ENCODE peak calls at places on chromosomes 6 and 20, in seven cellular contexts. C is hepatocyte, N is GM23338, V is PC-3, M is SK-N-SH, T is neural progenitor cell, O is HCT116. E is an unnamed sample.

GRCh38 chr6:3137057-3137777 is 18.7 kb downstream of the BPHL start:
- DNase-seq in C (no peak), N (no peak), V (no peak), M (no peak), T (no peak), O (no peak), E (no peak)

GRCh38 chr20:53739799-53740785 is 146.5 kb upstream of the ZNF217 start:
- DNase-seq in C (no peak), N (no peak), V (peak), M (no peak), T (no peak), O (no peak), E (peak)

GRCh38 chr20:7113577-7114466 is 346.3 kb downstream of the BMP2 start:
- DNase-seq in C (peak), N (peak), V (peak), M (peak), T (peak), O (no peak), E (peak)

GRCh38 chr6:90227693-90228092 is 69.0 kb downstream of the BACH2 start:
- DNase-seq in C (no peak), N (no peak), V (no peak), M (no peak), T (no peak), O (no peak), E (no peak)

GRCh38 chr20:43363506-43363905 is 94.2 kb upstream of the SRSF6 start:
- DNase-seq in C (peak), N (no peak), V (no peak), M (no peak), T (no peak), O (no peak), E (no peak)

GRCh38 chr6:29696147-29697129 is 15.5 kb upstream of the ZFP57 start:
- DNase-seq in C (peak), N (peak), V (peak), M (no peak), T (peak), O (no peak), E (peak)

GRCh38 chr20:22063753-22064152 is 358.3 kb downstream of the PAX1 start:
- DNase-seq in C (no peak), N (no peak), V (no peak), M (peak), T (no peak), O (no peak), E (no peak)

GRCh38 chr6:34650823-34651222 is 45.7 kb downstream of the ILRUN start:
- DNase-seq in C (no peak), N (no peak), V (no peak), M (no peak), T (no peak), O (no peak), E (no peak)

GRCh38 chr6:31203345-31203979 is 33.0 kb upstream of the POU5F1 start:
- DNase-seq in C (peak), N (no peak), V (peak), M (no peak), T (no peak), O (peak), E (peak)

GRCh38 chr6:14852375-14852774 is 393.5 kb upstream of the JARID2 start:
- DNase-seq in C (no peak), N (no peak), V (no peak), M (no peak), T (no peak), O (no peak), E (no peak)

GRCh38 chr6:26550250-26550993 is 12.3 kb downstream of the HMGN4 start:
- DNase-seq in C (peak), N (peak), V (peak), M (peak), T (peak), O (no peak), E (no peak)

GRCh38 chr20:20393207-20393606 is 25.3 kb downstream of the INSM1 start:
- DNase-seq in C (no peak), N (no peak), V (no peak), M (no peak), T (no peak), O (no peak), E (no peak)

GRCh38 chr20:3716195-3716834 is 3.9 kb upstream of the SIGLEC1 start:
- DNase-seq in C (peak), N (peak), V (peak), M (peak), T (peak), O (peak), E (peak)

GRCh38 chr20:58553166-58553696 is 38.0 kb upstream of the APCDD1L start:
- DNase-seq in C (no peak), N (no peak), V (no peak), M (no peak), T (no peak), O (no peak), E (no peak)

GRCh38 chr6:18213439-18213838 is 50.9 kb downstream of the DEK start:
- DNase-seq in C (no peak), N (no peak), V (no peak), M (no peak), T (no peak), O (no peak), E (no peak)

DNA sequence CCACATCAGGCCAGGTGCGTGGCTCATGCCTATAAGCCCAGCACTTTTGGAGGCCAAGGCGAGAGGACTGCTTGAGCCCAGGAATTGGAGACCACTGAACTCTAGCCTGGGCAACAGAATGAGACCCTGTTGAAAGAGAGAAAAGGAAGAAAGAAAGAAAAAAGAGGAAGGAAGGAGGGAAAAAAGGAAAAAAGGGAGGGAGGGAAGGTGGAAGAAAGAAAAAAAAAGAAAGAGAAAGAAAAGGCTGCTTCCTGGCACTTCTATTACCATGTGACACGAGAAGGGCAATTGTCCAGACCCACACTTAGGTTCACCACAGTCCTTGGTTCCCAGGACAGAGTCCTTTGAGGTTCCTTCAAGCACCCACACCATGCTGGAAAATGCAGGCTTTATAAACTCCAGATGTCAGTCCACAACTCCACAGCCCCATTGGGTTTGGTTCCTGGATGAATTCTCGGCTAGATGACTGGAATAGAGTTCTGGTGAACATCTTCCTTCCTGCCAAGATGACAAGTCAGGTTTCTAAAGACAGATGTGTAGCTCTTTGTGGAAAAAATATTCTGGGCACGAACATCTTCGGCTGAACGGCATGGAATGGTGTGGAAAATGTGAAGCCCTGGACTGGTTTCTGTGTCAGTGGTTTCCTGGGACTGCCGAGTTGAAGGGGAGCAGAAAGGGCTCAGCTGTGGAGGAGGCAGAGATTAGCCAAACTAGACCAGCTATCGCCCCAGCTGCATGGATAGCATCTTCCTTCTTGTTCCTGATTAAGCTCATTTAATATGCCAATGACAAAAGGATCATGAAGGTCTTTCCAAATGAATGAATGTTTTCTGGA is 32.5 kb downstream of the NT5E start:
- DNase-seq in C (no peak), N (no peak), V (no peak), M (no peak), T (no peak), O (no peak), E (no peak)
- H3K4me2 ChIP-seq in C (no peak), N (no peak), V (no peak), M (peak), T (no peak), O (peak), E (no peak)

DNA sequence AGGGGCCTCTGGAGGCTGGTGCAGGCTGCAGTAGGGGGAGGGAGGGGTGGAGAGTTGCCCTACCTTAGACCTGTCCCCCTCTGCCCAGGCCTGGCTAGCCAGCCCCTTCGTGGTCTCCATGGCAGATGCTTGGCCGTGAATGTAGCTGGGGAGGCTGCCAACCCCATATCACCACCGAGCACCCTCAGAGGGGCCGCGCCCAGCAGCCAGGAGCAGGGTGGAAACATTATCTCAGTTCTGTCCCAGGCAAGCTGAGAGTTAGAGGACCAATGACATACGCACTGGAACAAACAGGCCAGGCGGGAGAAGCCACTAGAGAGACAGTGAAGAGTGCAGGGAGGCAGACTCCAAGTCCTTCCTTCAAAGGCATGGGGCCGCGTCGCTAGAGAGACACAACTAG is 66.5 kb downstream of the LRFN2 start:
- DNase-seq in C (no peak), N (no peak), V (no peak), M (peak), T (no peak), O (no peak), E (no peak)
- TF ChIP-seq EZH2phosphoT487 in C (no peak), N (no peak), V (no peak), M (no peak), T (no peak), O (no peak), E (no peak)

GRCh38 chr6:145811741-145812140 is 2.9 kb downstream of the FBXO30 start:
- DNase-seq in C (no peak), N (no peak), V (no peak), M (no peak), T (no peak), O (no peak), E (no peak)

GRCh38 chr6:145808239-145808638 is 6.4 kb downstream of the FBXO30 start:
- DNase-seq in C (no peak), N (no peak), V (no peak), M (no peak), T (no peak), O (no peak), E (no peak)

GRCh38 chr6:145809785-145810184 is 4.8 kb downstream of the FBXO30 start:
- DNase-seq in C (no peak), N (no peak), V (no peak), M (no peak), T (no peak), O (no peak), E (no peak)

GRCh38 chr6:145813285-145814034 is 1.1 kb downstream of the FBXO30 start:
- DNase-seq in C (peak), N (peak), V (peak), M (peak), T (no peak), O (no peak), E (no peak)

DNA sequence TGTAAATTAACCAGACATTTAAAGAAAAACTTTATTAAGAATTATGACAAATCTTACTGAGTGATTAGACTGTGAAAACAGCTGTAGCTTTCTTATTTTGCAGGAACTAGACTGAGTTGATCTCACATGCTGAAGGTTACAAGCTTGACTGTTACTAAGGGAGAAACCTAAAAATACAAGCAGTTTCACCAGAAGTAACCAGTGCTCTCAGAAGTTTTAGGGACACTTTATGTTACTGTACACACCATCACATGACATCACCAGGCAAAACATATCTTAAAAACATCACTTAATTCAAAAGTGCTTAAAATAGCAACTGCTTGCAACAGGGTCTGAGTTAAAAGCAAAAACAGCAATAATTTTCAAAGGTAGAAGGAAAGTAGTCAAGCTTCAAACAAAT is 5.4 kb downstream of the FBXO30 start:
- DNase-seq in C (no peak), N (no peak), V (no peak), M (no peak), T (no peak), O (no peak), E (peak)
- H3K4me2 ChIP-seq in C (no peak), N (no peak), V (no peak), M (no peak), T (no peak), O (no peak), E (peak)

DNA sequence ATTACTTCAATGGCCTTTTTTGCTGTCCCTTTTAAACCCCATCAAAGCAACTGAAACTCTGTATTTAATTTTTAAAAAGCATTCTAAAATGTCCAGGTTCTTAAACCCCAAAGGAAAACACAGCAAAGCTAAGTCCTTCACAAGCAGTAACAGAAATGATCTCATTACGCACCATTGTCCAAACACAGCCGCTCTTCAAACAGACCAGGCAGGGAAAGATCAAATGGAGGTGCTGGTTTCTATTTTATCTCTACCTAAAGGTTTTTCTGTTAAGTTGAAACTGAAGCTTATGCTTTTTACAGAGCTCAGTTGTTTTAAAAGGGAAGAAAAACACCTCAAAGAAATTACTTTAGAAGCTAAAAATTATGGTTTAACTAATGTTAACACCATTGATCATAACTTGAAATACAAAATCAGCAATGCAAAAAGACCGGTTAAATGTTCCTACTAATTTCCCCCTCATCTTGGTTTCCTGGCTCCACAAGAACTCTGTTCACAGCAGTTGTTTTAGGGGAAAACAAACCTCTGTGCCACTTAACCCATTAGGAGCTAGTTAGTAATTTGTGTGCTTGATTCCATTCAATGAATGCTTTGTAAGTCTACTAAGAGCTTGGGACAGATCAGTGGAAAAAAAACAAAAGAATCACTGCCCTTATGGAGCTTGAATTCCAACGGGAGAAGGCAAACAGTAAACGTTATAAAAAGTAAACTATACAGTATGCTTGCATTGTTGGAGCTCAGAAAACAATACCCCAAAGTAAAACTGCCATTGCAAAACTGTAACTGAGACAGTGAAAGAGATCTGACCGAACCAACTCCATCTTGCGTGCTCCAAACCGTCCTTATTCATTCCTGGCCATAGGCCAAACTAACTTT is 87.4 kb downstream of the CD24 start:
- DNase-seq in C (peak), N (peak), V (peak), M (no peak), T (peak), O (no peak), E (no peak)
- TF ChIP-seq EZH2phosphoT487 in C (no peak), N (no peak), V (no peak), M (no peak), T (no peak), O (no peak), E (no peak)

DNA sequence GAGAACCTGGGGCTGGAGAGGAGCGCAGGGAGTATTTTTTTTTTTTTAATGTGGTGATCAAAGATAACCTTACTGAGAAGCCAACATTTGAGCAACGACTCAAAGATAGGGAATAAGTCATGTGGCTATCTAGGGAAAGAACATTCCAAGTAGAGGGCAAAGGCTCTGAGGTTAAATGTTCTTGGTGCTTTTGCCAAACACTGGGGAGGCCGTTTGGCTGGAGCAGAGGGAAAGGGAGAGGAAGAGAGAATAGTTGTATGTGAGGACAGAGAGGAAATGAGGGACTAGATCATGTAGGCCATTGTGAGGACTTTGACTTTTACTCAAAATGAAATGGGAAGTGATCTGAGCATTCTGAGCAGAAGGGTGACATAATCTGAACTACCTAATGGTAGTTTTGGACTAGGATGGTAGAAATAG is 27.8 kb downstream of the ACSS2 start:
- DNase-seq in C (no peak), N (no peak), V (no peak), M (no peak), T (no peak), O (no peak), E (no peak)
- H3K4me2 ChIP-seq in C (no peak), N (no peak), V (no peak), M (no peak), T (no peak), O (no peak), E (no peak)

DNA sequence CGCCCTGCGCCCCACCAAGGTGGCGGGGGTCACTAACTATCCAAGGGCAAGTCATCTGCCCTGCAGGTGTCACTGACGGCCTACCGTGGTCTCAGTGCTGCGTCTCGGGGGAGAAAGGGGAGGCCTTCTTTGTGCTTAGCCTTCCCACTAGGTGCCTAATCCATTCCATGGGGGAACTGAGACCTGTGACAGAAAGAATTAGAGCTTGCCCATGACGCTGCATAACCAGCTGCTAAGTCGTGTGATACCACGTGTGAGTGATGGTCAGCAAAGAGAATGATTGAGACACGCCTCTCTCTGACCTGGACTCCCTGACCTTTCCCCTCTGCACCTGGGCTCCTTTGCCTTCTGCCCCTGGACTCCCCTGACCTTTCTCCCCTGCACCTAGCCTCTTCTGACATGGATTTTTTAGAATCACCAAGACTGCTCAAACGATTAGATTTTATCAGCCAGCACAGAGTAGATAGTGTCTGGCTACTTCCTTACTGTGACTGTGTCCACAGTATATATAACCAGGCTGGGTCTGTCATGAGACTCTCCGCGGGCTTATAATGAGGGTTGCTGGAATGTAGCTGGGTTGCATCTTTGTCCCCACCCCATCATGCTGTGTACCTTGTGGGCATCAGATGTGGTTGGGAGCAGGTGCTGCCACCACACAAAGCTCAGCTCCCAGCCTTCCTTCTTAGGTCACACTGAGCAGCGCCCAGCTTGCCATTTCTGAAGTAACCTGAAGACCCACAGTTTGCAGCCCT is 140.6 kb downstream of the TMEM242 start:
- DNase-seq in C (no peak), N (no peak), V (no peak), M (no peak), T (no peak), O (no peak), E (no peak)
- TF ChIP-seq EZH2phosphoT487 in C (no peak), N (no peak), V (no peak), M (no peak), T (no peak), O (no peak), E (no peak)